ENCODE peak calls at places on chromosomes 13 and 19, in seven cellular contexts. D is K562, M is sigmoid colon, O is GM23338, V is transverse colon, K is upper lobe of left lung, A is endothelial cell of umbilical vein. F is an unnamed sample.

GRCh38 chr13:39942177-39942900 is 286.9 kb downstream of the COG6 start:
- DNase-seq in D (peak; percentile 6), M (no peak), O (no peak), V (no peak), K (no peak), A (no peak), F (no peak)

GRCh38 chr19:19465436-19466070 is 49.8 kb downstream of the TSSK6 start:
- DNase-seq in D (no peak), M (no peak), O (no peak), V (no peak), K (no peak), A (no peak), F (no peak)

GRCh38 chr13:73090116-73090811 is 31.5 kb downstream of the KLF5 start:
- DNase-seq in D (peak; percentile 29), M (no peak), O (peak; percentile 72), V (peak; percentile 72), K (peak; percentile 70), A (peak; percentile 79), F (no peak)

GRCh38 chr19:885536-886224 is 7.3 kb downstream of the MED16 start:
- DNase-seq in D (no peak), M (no peak), O (no peak), V (no peak), K (no peak), A (no peak), F (no peak)

GRCh38 chr19:14059093-14059480 is 2.8 kb downstream of the PALM3 start:
- DNase-seq in D (peak; percentile 63), M (no peak), O (peak; percentile 83), V (peak; percentile 28), K (no peak), A (no peak), F (no peak)

GRCh38 chr19:13366529-13367143 is 139.6 kb downstream of the CACNA1A start:
- DNase-seq in D (peak; percentile 57), M (no peak), O (peak; percentile 82), V (no peak), K (no peak), A (peak; percentile 28), F (no peak)

GRCh38 chr13:25067054-25067453 is 28.9 kb upstream of the PABPC3 start:
- DNase-seq in D (no peak), M (no peak), O (peak; percentile 42), V (no peak), K (no peak), A (no peak), F (no peak)

GRCh38 chr13:101757446-101758039 is 305.1 kb downstream of the ITGBL1 start:
- DNase-seq in D (no peak), M (no peak), O (peak; percentile 55), V (no peak), K (no peak), A (peak; percentile 68), F (no peak)

GRCh38 chr19:27765912-27766725 is 1446.8 kb downstream of the UQCRFS1 start:
- DNase-seq in D (no peak), M (no peak), O (no peak), V (no peak), K (no peak), A (no peak), F (no peak)

GRCh38 chr19:7497292-7497691 is 8.5 kb upstream of the PEX11G start:
- DNase-seq in D (peak; percentile 49), M (no peak), O (peak; percentile 78), V (no peak), K (no peak), A (no peak), F (no peak)

GRCh38 chr19:5691930-5692784 is 2.1 kb downstream of the RPL36 start:
- DNase-seq in D (peak; percentile 63), M (peak; percentile 69), O (peak; percentile 4), V (no peak), K (no peak), A (no peak), F (no peak)

GRCh38 chr19:39296055-39296645 is at the start of gene IFNL1:
- DNase-seq in D (no peak), M (peak; percentile 39), O (peak; percentile 42), V (no peak), K (peak; percentile 72), A (no peak), F (no peak)

GRCh38 chr13:20197361-20197834 is 4.7 kb upstream of the GJB2 start:
- DNase-seq in D (peak; percentile 37), M (no peak), O (peak; percentile 53), V (no peak), K (no peak), A (peak; percentile 54), F (no peak)

GRCh38 chr13:29101404-29101803 is 281.3 kb downstream of the MTUS2 start:
- DNase-seq in D (no peak), M (no peak), O (no peak), V (no peak), K (no peak), A (no peak), F (no peak)

GRCh38 chr13:50365683-50366391 is 350.6 kb downstream of the KCNRG start:
- DNase-seq in D (no peak), M (no peak), O (no peak), V (peak; percentile 23), K (peak; percentile 66), A (peak; percentile 79), F (no peak)

DNA sequence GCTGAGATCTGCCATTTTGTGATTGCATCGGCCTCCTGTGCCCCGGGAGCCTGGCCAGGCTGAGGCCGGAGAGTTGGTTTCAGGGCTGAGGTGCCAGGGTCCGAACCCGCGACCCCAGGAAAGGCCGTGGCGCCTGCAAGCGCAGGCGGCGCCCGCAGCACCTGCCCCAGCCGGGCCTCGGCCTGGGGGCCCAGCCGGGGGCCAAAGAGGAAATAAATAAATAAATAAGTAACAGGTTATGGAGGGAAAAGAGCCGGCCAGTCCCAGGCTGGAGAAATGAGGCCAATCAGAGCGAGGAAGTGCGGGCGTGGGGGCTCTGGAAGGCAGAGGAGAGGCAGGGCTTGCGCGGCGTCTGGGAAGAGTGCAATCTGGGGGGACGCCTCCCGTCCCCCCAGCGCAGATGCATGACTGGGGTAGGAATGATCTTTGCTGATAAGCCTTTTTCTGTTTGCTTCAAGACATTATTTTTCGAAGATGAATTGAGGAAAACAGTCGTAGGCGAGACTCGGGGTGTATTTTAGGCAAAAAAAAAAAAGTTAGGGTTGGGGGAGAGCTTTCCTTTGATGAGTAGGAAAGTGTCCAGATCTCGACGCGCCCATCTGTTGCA is 145.6 kb upstream of the ZNF536 start:
- DNase-seq in D (no peak), M (no peak), O (peak; percentile 32), V (peak; percentile 25), K (no peak), A (no peak), F (no peak)
- H3K27ac ChIP-seq in D (no peak overlapping the region), M (peak overlapping the region; percentile 52), O (no peak overlapping the region), V (peak overlapping the region; percentile 48), K (no peak overlapping the region), A (no peak overlapping the region), F (no peak overlapping the region)

GRCh38 chr19:15461694-15462093 is 2.6 kb downstream of the RASAL3 start:
- DNase-seq in D (no peak), M (no peak), O (no peak), V (no peak), K (no peak), A (no peak), F (no peak)

GRCh38 chr19:15464394-15465385 is at the start of gene RASAL3:
- DNase-seq in D (no peak), M (no peak), O (peak; percentile 49), V (peak; percentile 60), K (peak; percentile 61), A (no peak), F (peak; percentile 59)

GRCh38 chr19:15467734-15468214 is 3.4 kb upstream of the RASAL3 start:
- DNase-seq in D (no peak), M (no peak), O (no peak), V (no peak), K (no peak), A (no peak), F (no peak)

GRCh38 chr19:15466851-15467733 is 2.7 kb upstream of the RASAL3 start:
- DNase-seq in D (no peak), M (no peak), O (no peak), V (peak; percentile 23), K (peak; percentile 57), A (peak; percentile 99), F (no peak)

GRCh38 chr19:15463865-15464371 is 426 bp downstream of the RASAL3 start:
- DNase-seq in D (no peak), M (no peak), O (peak; percentile 59), V (peak; percentile 64), K (peak; percentile 62), A (no peak), F (peak; percentile 72)
- H3K4me3 ChIP-seq in D (no peak overlapping the region), M (peak overlapping the region; percentile 23), O (peak overlapping the region; percentile 50), V (peak overlapping the region; percentile 27), K (peak overlapping the region; percentile 31), A (peak overlapping the region; percentile 16), F (peak overlapping the region; percentile 59)

GRCh38 chr19:16446108-16447014 is 25.4 kb downstream of the EPS15L1 start:
- DNase-seq in D (no peak), M (no peak), O (no peak), V (no peak), K (no peak), A (peak; percentile 99), F (peak; percentile 24)

GRCh38 chr19:16444273-16444597 is 27.5 kb downstream of the EPS15L1 start:
- DNase-seq in D (no peak), M (no peak), O (no peak), V (no peak), K (no peak), A (no peak), F (no peak)

GRCh38 chr19:16445238-16446107 is 26.3 kb downstream of the EPS15L1 start:
- DNase-seq in D (no peak), M (no peak), O (no peak), V (peak; percentile 27), K (peak; percentile 62), A (no peak), F (peak; percentile 91)

GRCh38 chr19:16449330-16449961 is 22.3 kb downstream of the EPS15L1 start:
- DNase-seq in D (no peak), M (no peak), O (no peak), V (no peak), K (peak; percentile 47), A (no peak), F (no peak)

GRCh38 chr19:16447015-16447384 is 24.8 kb downstream of the EPS15L1 start:
- DNase-seq in D (peak; percentile 74), M (peak; percentile 86), O (no peak), V (peak; percentile 50), K (peak; percentile 94), A (no peak), F (peak; percentile 79)
- TF ChIP-seq POLR2AphosphoS5 in D (no peak), M (no peak), O (no peak), V (no peak), K (no peak), A (no peak), F (peak; percentile 56)

DNA sequence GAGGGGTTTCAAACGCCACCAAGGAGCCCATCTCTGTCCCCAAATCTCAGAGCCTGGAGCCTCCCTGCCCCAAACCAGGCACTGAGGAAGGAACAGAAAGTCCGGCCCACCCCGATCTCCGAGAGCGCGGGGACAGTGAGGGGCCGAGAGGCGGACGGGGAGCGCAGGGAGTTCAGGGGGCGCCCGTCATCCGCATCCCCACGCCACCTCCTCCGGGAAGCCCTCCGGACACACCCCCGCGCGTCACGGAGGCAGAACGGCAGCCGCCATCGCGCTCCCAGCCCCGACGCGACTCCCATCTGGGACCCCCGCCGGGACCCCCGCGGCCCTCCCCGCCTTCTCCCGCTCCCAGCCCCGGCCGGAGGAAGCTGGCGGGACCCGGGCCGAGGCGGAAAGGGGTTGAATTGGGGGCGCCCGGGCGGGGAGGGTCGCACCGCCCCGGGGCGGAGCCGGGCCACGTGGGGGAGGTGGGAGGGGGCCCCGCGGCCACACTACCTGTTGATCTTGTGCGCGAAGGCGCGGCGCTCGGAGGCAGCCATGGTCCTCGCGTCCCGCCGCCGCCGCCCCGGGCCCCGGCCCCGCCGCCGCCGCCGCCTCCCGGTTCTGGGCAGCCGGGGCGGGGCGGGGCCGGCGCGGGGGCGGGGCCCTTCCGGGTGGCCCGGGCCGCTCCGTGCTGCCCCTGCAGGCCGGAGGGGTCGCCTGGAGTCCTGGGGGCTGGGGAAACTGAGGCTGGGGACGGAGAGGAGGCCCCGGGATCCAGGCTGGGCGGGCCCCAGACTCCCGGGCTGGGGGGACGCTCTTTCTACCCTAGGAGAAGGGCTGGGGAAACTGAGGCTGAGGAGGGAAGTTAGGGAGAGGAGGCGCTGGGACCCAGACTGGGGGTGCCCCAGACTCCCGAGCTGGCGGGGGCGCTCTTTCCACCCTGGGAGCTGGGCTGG is at the start of gene DOCK6:
- DNase-seq in D (peak; percentile 79), M (peak; percentile 70), O (peak; percentile 71), V (peak; percentile 69), K (peak; percentile 44), A (no peak), F (no peak)
- H3K27ac ChIP-seq in D (peak within 1 kb of the TSS; percentile 72), M (peak within 1 kb of the TSS; percentile 85), O (peak within 1 kb of the TSS; percentile 69), V (peak within 1 kb of the TSS; percentile 87), K (peak within 1 kb of the TSS; percentile 92), A (peak within 1 kb of the TSS; percentile 70), F (no peak within 1 kb of the TSS)

F was measured in HL-60.